ENCODE peak calls at places on chromosomes 12 and 14, in seven cellular contexts. J, Q, C, O, G, I and H are unnamed samples.

GRCh38 chr12:2231011-2231595 is 178.3 kb downstream of the CACNA1C start:
- DNase-seq in J (peak), Q (no peak), C (no peak), O (no peak), G (no peak), I (no peak), H (no peak)

GRCh38 chr12:7935464-7935772 is 569 bp downstream of the SLC2A3 start:
- DNase-seq in J (peak), Q (no peak), C (no peak), O (no peak), G (no peak), I (no peak), H (no peak)

GRCh38 chr12:108768591-108769500 is 37.5 kb upstream of the CORO1C start:
- DNase-seq in J (no peak), Q (peak), C (no peak), O (peak), G (peak), I (no peak), H (no peak)

GRCh38 chr12:10563002-10563401 is 50.4 kb downstream of the MAGOHB start:
- DNase-seq in J (peak), Q (no peak), C (no peak), O (no peak), G (no peak), I (no peak), H (peak)

GRCh38 chr14:101853455-101854018 is 92.0 kb downstream of the PPP2R5C start:
- DNase-seq in J (no peak), Q (no peak), C (no peak), O (no peak), G (no peak), I (no peak), H (no peak)

GRCh38 chr14:94345344-94346072 is 22.4 kb upstream of the SERPINA6 start:
- DNase-seq in J (peak), Q (no peak), C (no peak), O (no peak), G (no peak), I (no peak), H (peak)

GRCh38 chr12:57276935-57277563 is 26.1 kb upstream of the STAC3 start:
- DNase-seq in J (peak), Q (no peak), C (no peak), O (peak), G (no peak), I (no peak), H (peak)

GRCh38 chr12:124921200-124922008 is 7.0 kb upstream of the UBC start:
- DNase-seq in J (peak), Q (peak), C (no peak), O (peak), G (peak), I (no peak), H (peak)

GRCh38 chr12:82176761-82177490 is 181.3 kb downstream of the CCDC59 start:
- DNase-seq in J (no peak), Q (no peak), C (no peak), O (no peak), G (no peak), I (no peak), H (no peak)

GRCh38 chr12:2011641-2012607 is 7.7 kb upstream of the DCP1B start:
- DNase-seq in J (no peak), Q (no peak), C (no peak), O (no peak), G (no peak), I (no peak), H (no peak)

GRCh38 chr14:99633141-99633540 is 11.8 kb upstream of the HHIPL1 start:
- DNase-seq in J (no peak), Q (no peak), C (no peak), O (no peak), G (no peak), I (no peak), H (no peak)

GRCh38 chr14:20606190-20606901 is 15.2 kb upstream of the RNASE12 start:
- DNase-seq in J (peak), Q (no peak), C (peak), O (peak), G (no peak), I (no peak), H (peak)

GRCh38 chr12:3278681-3279414 is 201.7 kb downstream of the TSPAN9 start:
- DNase-seq in J (peak), Q (no peak), C (no peak), O (no peak), G (no peak), I (no peak), H (no peak)

GRCh38 chr12:21725731-21726130 is 48.8 kb downstream of the KCNJ8 start:
- DNase-seq in J (no peak), Q (no peak), C (no peak), O (no peak), G (no peak), I (no peak), H (no peak)

GRCh38 chr14:75044322-75044721 is 6.9 kb downstream of the MLH3 start:
- DNase-seq in J (peak), Q (no peak), C (no peak), O (no peak), G (no peak), I (no peak), H (peak)

GRCh38 chr14:32329146-32329545 is at the start of gene AKAP6:
- DNase-seq in J (peak), Q (no peak), C (peak), O (no peak), G (no peak), I (no peak), H (no peak)

GRCh38 chr12:77042834-77043233 is 22.5 kb downstream of the E2F7 start:
- DNase-seq in J (no peak), Q (no peak), C (no peak), O (no peak), G (no peak), I (no peak), H (no peak)

GRCh38 chr12:6688543-6688999 is 604 bp downstream of the ZNF384 start:
- DNase-seq in J (peak), Q (peak), C (no peak), O (peak), G (peak), I (no peak), H (peak)

GRCh38 chr12:2826721-2827515 is 7.9 kb downstream of the NRIP2 start:
- DNase-seq in J (no peak), Q (no peak), C (no peak), O (no peak), G (no peak), I (no peak), H (peak)

GRCh38 chr14:30875788-30876053 is 1.4 kb downstream of the COCH start:
- DNase-seq in J (no peak), Q (no peak), C (no peak), O (no peak), G (no peak), I (no peak), H (no peak)

GRCh38 chr14:49892301-49892635 is 614 bp upstream of the ARF6 start:
- DNase-seq in J (peak), Q (no peak), C (no peak), O (no peak), G (no peak), I (no peak), H (peak)

GRCh38 chr12:45760333-45760732 is 30.8 kb downstream of the ARID2 start:
- DNase-seq in J (no peak), Q (no peak), C (no peak), O (no peak), G (no peak), I (no peak), H (no peak)

GRCh38 chr14:20682435-20683124 is 1.8 kb upstream of the RNASE4 start:
- DNase-seq in J (peak), Q (peak), C (peak), O (peak), G (peak), I (no peak), H (peak)

GRCh38 chr12:111014547-111014946 is 94.2 kb upstream of the MYL2 start:
- DNase-seq in J (no peak), Q (no peak), C (no peak), O (no peak), G (no peak), I (no peak), H (no peak)

GRCh38 chr12:54628186-54628846 is 6.4 kb downstream of the LACRT start:
- DNase-seq in J (no peak), Q (no peak), C (no peak), O (no peak), G (no peak), I (no peak), H (no peak)

GRCh38 chr12:49483621-49484020 is 55.2 kb upstream of the KCNH3 start:
- DNase-seq in J (no peak), Q (no peak), C (no peak), O (no peak), G (no peak), I (no peak), H (no peak)

GRCh38 chr12:121404734-121405133 is 4.8 kb downstream of the RNF34 start:
- DNase-seq in J (no peak), Q (no peak), C (no peak), O (no peak), G (no peak), I (no peak), H (peak)

GRCh38 chr12:3611853-3612703 is 121.1 kb downstream of the PRMT8 start:
- DNase-seq in J (peak), Q (no peak), C (no peak), O (no peak), G (no peak), I (no peak), H (no peak)

GRCh38 chr14:102182901-102183619 is 43.4 kb downstream of the WDR20 start:
- DNase-seq in J (peak), Q (no peak), C (no peak), O (no peak), G (no peak), I (no peak), H (no peak)

GRCh38 chr12:104423809-104424208 is 32.9 kb upstream of the CHST11 start:
- DNase-seq in J (no peak), Q (no peak), C (no peak), O (no peak), G (no peak), I (no peak), H (no peak)

GRCh38 chr12:29688914-29689313 is 94.8 kb downstream of the TMTC1 start:
- DNase-seq in J (no peak), Q (no peak), C (no peak), O (no peak), G (no peak), I (no peak), H (no peak)